ENCODE peak calls at places on chromosome 2, in four cellular contexts. F is HEK293T, H is MV-4-11, P is adrenal gland. N is an unnamed sample.
A peak's percentile ranks its signal among the peaks of the same experiment; 100 is the strongest.

GRCh38 chr2:170974304-170974993 is 45.4 kb downstream of the GORASP2 start:
- DNase-seq in F (no peak), P (no peak), H (no peak), N (no peak)

GRCh38 chr2:51084750-51085149 is 52.8 kb upstream of the NRXN1 start:
- DNase-seq in H (no peak), F (no peak), P (no peak), N (peak; percentile 2)

GRCh38 chr2:176959614-176960013 is 253.0 kb upstream of the HNRNPA3 start:
- DNase-seq in P (no peak), H (no peak), F (no peak), N (no peak)

GRCh38 chr2:239882335-239882734 is 142.8 kb downstream of the NDUFA10 start:
- DNase-seq in P (peak; percentile 77), H (no peak), F (peak; percentile 31), N (no peak)

GRCh38 chr2:28357948-28358667 is 34.5 kb upstream of the FOSL2 start:
- DNase-seq in F (no peak), P (no peak), H (no peak), N (no peak)

GRCh38 chr2:9423922-9424272 is 443 bp downstream of the CPSF3 start:
- DNase-seq in P (peak; percentile 58), F (no peak), H (no peak), N (peak; percentile 34)

GRCh38 chr2:204282525-204282924 is 262.8 kb upstream of the PARD3B start:
- DNase-seq in P (no peak), F (no peak), H (no peak), N (no peak)

GRCh38 chr2:46122318-46122970 is 174.8 kb upstream of the EPAS1 start:
- DNase-seq in F (no peak), H (no peak), P (no peak), N (no peak)

GRCh38 chr2:101763496-101764333 is 66.2 kb downstream of the MAP4K4 start:
- DNase-seq in H (peak; percentile 10), F (no peak), P (no peak), N (no peak)

GRCh38 chr2:10103179-10103578 is 19.4 kb upstream of the RRM2 start:
- DNase-seq in F (no peak), H (no peak), P (no peak), N (no peak)

GRCh38 chr2:127176371-127177311 is 43.5 kb downstream of the CYP27C1 start:
- DNase-seq in P (peak; percentile 76), F (no peak), H (peak; percentile 98), N (peak; percentile 32)

GRCh38 chr2:181738074-181738473 is 57.8 kb upstream of the NEUROD1 start:
- DNase-seq in H (no peak), P (no peak), F (no peak), N (peak; percentile 28)

GRCh38 chr2:109061736-109062557 is 67.1 kb upstream of the SH3RF3 start:
- DNase-seq in P (no peak), F (no peak), H (no peak), N (no peak)

GRCh38 chr2:42095923-42096408 is 48.1 kb downstream of the PKDCC start:
- DNase-seq in F (peak; percentile 49), P (peak; percentile 94), H (peak; percentile 64), N (peak; percentile 83)

GRCh38 chr2:100244881-100245605 is 77.3 kb downstream of the LONRF2 start:
- DNase-seq in P (peak; percentile 38), F (no peak), H (peak; percentile 35), N (peak; percentile 74)

GRCh38 chr2:102238039-102238756 is 51.4 kb downstream of the IL1RL2 start:
- DNase-seq in H (no peak), F (no peak), P (peak; percentile 70), N (peak; percentile 83)

GRCh38 chr2:232322560-232323327 is 55.8 kb upstream of the ALPP start:
- DNase-seq in H (no peak), P (no peak), F (no peak), N (no peak)

GRCh38 chr2:78439122-78439521 is 586.4 kb upstream of the REG3G start:
- DNase-seq in P (no peak), F (no peak), H (no peak), N (no peak)

GRCh38 chr2:96138146-96139145 is at the start of gene ASTL:
- DNase-seq in F (peak; percentile 59), H (no peak), P (peak; percentile 66), N (peak; percentile 32)

GRCh38 chr2:83991992-83992391 is 467.1 kb downstream of the SUCLG1 start:
- DNase-seq in F (no peak), P (no peak), H (no peak), N (no peak)

GRCh38 chr2:170462433-170463205 is 252.5 kb upstream of the SP5 start:
- DNase-seq in F (no peak), P (no peak), H (peak; percentile 11), N (no peak)

GRCh38 chr2:168948621-168949212 is 47.6 kb downstream of the G6PC2 start:
- DNase-seq in F (peak; percentile 46), P (no peak), H (no peak), N (peak; percentile 6)

GRCh38 chr2:18262601-18263000 is 297.9 kb downstream of the RDH14 start:
- DNase-seq in P (no peak), F (no peak), H (no peak), N (peak; percentile 45)

GRCh38 chr2:152355411-152355831 is 20.4 kb downstream of the FMNL2 start:
- DNase-seq in H (no peak), F (no peak), P (no peak), N (no peak)

GRCh38 chr2:97751752-97752151 is 38.4 kb downstream of the ZAP70 start:
- DNase-seq in P (no peak), F (no peak), H (no peak), N (peak; percentile 53)

GRCh38 chr2:107197601-107198000 is 311.6 kb upstream of the ST6GAL2 start:
- DNase-seq in P (no peak), H (no peak), F (no peak), N (no peak)

GRCh38 chr2:85774126-85774978 is 20.6 kb downstream of the ATOH8 start:
- DNase-seq in H (no peak), P (no peak), F (no peak), N (no peak)

GRCh38 chr2:8620611-8621382 is 61.1 kb upstream of the ID2 start:
- DNase-seq in P (no peak), H (no peak), F (no peak), N (peak; percentile 31)